ENCODE peak calls at places on chromosome 3, in four cellular contexts. B is heart right ventricle, N is dorsolateral prefrontal cortex, V is IMR-90. E is an unnamed sample.

GRCh38 chr3:43866529-43867353 is 176.0 kb downstream of the ABHD5 start:
- DNase-seq in N (no peak), B (no peak), V (peak), E (no peak)

GRCh38 chr3:11034297-11035000 is 41.9 kb downstream of the SLC6A1 start:
- DNase-seq in N (no peak), V (no peak), B (no peak), E (no peak)

GRCh38 chr3:154018100-154018696 is 103.0 kb upstream of the ARHGEF26 start:
- DNase-seq in B (no peak), V (peak), N (no peak), E (no peak)

GRCh38 chr3:51712511-51712931 is 5.7 kb downstream of the GRM2 start:
- DNase-seq in N (no peak), B (no peak), V (no peak), E (no peak)

GRCh38 chr3:180828001-180828720 is 84.3 kb upstream of the FXR1 start:
- DNase-seq in V (no peak), B (no peak), N (no peak), E (no peak)

GRCh38 chr3:111616417-111617105 is 21.4 kb upstream of the ZBED2 start:
- DNase-seq in N (no peak), V (peak), B (no peak), E (no peak)

GRCh38 chr3:28951773-28952556 is 328.9 kb upstream of the RBMS3 start:
- DNase-seq in B (no peak), V (no peak), N (no peak), E (no peak)

GRCh38 chr3:161305095-161305991 is 66.0 kb downstream of the SPTSSB start:
- DNase-seq in N (no peak), V (peak), B (no peak), E (no peak)

GRCh38 chr3:42803800-42804112 is 534 bp downstream of the HIGD1A start:
- DNase-seq in N (no peak), B (peak), V (no peak), E (peak)

GRCh38 chr3:195580733-195581443 is 2.9 kb downstream of the APOD start:
- DNase-seq in V (peak), B (no peak), N (no peak), E (peak)

GRCh38 chr3:20080956-20081554 is 40.8 kb downstream of the KAT2B start:
- DNase-seq in N (peak), B (peak), V (peak), E (no peak)

GRCh38 chr3:63228677-63229076 is 49.4 kb upstream of the SYNPR start:
- DNase-seq in B (peak), N (no peak), V (peak), E (no peak)

GRCh38 chr3:25281041-25281842 is 146.8 kb upstream of the RARB start:
- DNase-seq in B (no peak), N (no peak), V (no peak), E (no peak)

GRCh38 chr3:182925330-182925943 is 54.9 kb downstream of the DCUN1D1 start:
- DNase-seq in N (no peak), B (peak), V (peak), E (no peak)

GRCh38 chr3:23996058-23996457 is 51.0 kb downstream of the NR1D2 start:
- DNase-seq in V (peak), B (no peak), N (no peak), E (no peak)

GRCh38 chr3:43915546-43915945 is 224.8 kb downstream of the ABHD5 start:
- DNase-seq in V (no peak), B (no peak), N (no peak), E (no peak)

GRCh38 chr3:6770376-6770648 is 90.6 kb upstream of the GRM7 start:
- DNase-seq in B (no peak), N (no peak), V (no peak), E (no peak)

GRCh38 chr3:143171141-143171651 is 51.6 kb downstream of the CHST2 start:
- DNase-seq in V (peak), N (no peak), B (peak), E (no peak)

GRCh38 chr3:27324695-27325094 is 44.5 kb downstream of the NEK10 start:
- DNase-seq in B (no peak), V (no peak), N (no peak), E (no peak)

GRCh38 chr3:55202320-55202719 is 274.5 kb upstream of the LRTM1 start:
- DNase-seq in V (peak), B (no peak), N (no peak), E (no peak)

GRCh38 chr3:56421205-56421604 is 47.1 kb downstream of the ERC2 start:
- DNase-seq in N (no peak), V (no peak), B (no peak), E (no peak)

GRCh38 chr3:62445267-62445666 is 71.9 kb upstream of the FEZF2 start:
- DNase-seq in V (peak), B (no peak), N (no peak), E (no peak)

GRCh38 chr3:129892857-129893615 is 475 bp downstream of the TMCC1 start:
- DNase-seq in N (peak), B (peak), V (no peak), E (peak)
- TF ChIP-seq CTCF in N (no peak), B (no peak), V (no peak), E (no peak)

GRCh38 chr3:16707260-16707659 is 102.0 kb upstream of the DAZL start:
- DNase-seq in N (no peak), B (no peak), V (no peak), E (no peak)

DNA sequence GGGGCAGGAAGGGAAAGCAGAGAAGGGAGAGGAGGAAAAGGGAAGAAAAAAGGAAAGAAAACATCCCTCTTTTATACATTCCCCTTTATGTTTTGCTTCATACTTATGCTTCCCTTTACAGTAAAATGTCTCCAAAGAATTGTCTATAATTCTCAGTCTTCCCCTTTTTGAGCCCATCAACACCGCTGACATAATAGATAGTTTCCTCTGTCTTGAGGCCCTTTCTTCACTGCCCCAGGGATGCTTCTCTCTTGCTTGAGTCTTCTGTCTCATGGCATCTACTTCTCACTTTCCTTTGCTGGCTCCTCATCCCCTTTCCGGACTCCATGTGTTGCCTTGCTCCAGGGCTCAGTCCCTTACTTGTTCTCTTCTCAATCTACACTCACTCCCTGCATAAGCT is 99.7 kb upstream of the DAZL start:
- DNase-seq in B (no peak), N (no peak), V (no peak), E (no peak)
- H3K4me3 ChIP-seq in B (no peak), N (no peak), V (no peak), E (no peak)

DNA sequence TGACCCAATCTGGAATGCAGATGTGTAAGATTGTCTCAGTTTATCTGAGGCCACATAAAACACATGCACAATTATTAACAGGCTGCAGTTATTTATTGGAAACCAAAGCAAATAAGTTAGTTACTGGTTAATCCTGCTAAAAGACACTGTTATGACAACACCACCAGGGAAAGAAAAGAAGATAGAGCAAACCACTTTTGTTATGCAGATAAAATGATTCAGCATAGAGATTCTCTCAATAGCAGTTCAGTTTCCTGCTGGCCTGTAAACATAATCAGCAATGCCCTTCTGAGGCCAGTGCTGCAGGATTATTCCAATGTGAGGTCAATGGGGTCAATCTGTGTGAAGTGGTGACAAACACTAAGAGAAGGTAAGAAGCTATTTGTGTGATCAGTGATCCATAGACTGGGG is 244.4 kb downstream of the ZBTB20 start:
- DNase-seq in B (no peak), N (no peak), V (peak), E (no peak)
- H3K27ac ChIP-seq in B (peak), N (peak), V (no peak), E (no peak)

DNA sequence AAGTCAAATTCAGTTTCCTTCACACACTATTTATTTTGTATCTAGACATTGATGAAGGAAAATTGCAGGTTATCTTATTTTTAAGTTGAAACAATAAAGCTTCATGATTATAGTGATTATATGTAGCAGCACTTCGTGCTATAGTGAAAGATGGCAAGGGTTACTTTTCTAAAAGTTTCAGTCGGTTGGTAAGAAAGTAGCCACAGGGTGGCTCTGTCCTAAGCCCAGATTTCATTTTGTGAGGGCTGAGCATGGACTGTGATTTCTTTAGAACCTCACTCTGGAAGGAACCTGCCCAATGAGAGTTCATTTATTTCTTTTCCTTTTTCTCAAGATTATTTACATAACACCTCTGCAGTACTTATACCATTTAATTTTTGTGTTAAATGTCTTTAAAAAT is 66.5 kb downstream of the NME9 start:
- DNase-seq in V (no peak), N (no peak), B (no peak), E (no peak)
- TF ChIP-seq CTCF in V (no peak), N (no peak), B (no peak), E (no peak)

DNA sequence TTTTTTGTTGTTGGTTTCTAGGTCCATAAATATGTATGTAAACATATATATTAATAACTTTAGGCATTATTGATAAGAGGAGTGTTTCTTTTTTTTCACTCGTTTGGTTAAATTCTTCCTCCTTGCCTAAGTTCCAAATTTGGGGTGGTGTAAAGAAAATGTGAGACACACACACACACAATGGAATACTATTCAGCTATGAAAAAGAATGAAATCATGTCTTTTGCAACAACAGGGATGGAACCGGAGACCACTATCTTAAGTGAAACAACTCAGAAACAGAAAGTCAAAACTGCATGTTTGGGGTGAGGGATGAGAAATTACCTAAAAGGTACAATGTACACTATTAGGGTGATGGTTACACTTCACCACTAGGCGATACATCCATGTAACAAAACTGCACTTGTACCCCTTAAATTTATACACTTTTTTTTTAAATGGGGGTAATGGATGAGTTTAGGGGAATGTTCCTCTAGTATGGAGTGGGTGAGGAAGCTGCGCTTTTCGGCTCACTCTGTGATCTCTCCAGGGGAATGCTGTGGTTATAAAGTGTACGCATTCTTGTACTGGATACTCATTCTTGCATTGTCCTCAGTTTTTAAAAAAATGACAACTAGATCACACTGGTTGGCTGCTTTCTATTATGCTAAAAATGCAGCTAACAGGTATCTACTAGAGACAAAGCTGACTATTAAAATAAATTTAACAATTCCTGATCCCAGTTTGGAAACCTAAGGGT is 50.8 kb upstream of the PPARG start:
- DNase-seq in B (no peak), N (no peak), V (peak), E (no peak)
- H3K4me3 ChIP-seq in B (no peak), N (no peak), V (no peak), E (no peak)

GRCh38 chr3:124774305-124774673 is 44.0 kb downstream of the UMPS start:
- DNase-seq in B (peak), N (no peak), V (peak), E (no peak)
- H3K27ac ChIP-seq in B (peak), N (no peak), V (peak), E (no peak)

GRCh38 chr3:129629011-129629410 is 22.5 kb upstream of the PLXND1 start:
- DNase-seq in N (no peak), V (no peak), B (no peak), E (no peak)

GRCh38 chr3:129627350-129628168 is 21.1 kb upstream of the PLXND1 start:
- DNase-seq in V (peak), B (peak), N (peak), E (peak)

GRCh38 chr3:129628169-129628522 is 21.7 kb upstream of the PLXND1 start:
- DNase-seq in B (no peak), N (no peak), V (no peak), E (no peak)

GRCh38 chr3:129625071-129625874 is 18.8 kb upstream of the PLXND1 start:
- DNase-seq in B (peak), V (no peak), N (no peak), E (no peak)

DNA sequence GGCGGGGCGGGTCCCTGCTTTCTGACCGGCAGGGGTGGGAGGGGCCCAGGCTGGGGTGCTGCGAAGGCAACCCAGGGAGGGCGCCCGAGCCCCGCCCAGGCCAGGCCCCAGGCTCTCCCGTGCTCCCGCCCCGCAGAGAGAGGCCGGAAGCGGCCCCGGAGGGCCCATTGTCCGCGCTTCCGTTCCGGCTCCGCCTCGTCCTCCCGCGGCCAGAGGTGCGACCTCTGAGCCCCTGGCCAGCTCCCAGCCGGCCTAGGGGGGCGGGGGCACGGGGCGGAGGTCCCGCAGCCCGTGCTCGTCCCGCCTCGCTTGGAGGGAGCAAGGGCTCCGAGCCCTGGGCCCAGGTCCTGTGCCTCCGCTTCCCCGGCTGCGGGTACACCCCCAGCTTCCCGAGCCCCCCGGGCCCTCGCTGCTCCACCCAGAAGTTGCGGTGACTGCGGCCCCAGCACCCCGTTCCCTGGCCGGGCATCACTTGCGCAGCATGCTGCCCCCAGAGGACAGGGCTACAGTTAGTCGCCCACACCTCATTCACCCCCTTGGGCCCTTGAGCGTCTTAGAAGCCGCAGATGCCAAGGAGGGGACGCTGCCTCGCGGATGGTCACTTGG is 20.4 kb upstream of the PLXND1 start:
- DNase-seq in V (peak), B (peak), N (peak), E (peak)
- TF ChIP-seq CTCF in V (no peak), B (peak), N (no peak), E (no peak)

GRCh38 chr3:189708375-189708774 is 77.2 kb downstream of the TP63 start:
- DNase-seq in N (no peak), V (no peak), B (no peak), E (no peak)
- H3K4me3 ChIP-seq in N (no peak), V (no peak), B (no peak), E (no peak)

E was measured in ovary.